ENCODE peak calls at places on chromosomes 12 and 14, in four cellular contexts. One of them, this sample, is unnamed.

GRCh38 chr12:22459872-22460490 is 84.4 kb downstream of the C2CD5 start:
- DNase-seq in substantia nigra: no peak
- DNase-seq in left colon: no peak
- DNase-seq in ureter: no peak
- DNase-seq in this sample: no peak

GRCh38 chr12:114697741-114698565 is 14.0 kb upstream of the TBX3 start:
- DNase-seq in substantia nigra: no peak
- DNase-seq in left colon: no peak
- DNase-seq in ureter: peak
- DNase-seq in this sample: no peak

GRCh38 chr14:65237956-65238355 is 135.6 kb upstream of the MAX start:
- DNase-seq in substantia nigra: no peak
- DNase-seq in left colon: no peak
- DNase-seq in ureter: no peak
- DNase-seq in this sample: no peak

GRCh38 chr12:57750561-57751431 is 1.3 kb downstream of the CDK4 start:
- DNase-seq in left colon: no peak
- DNase-seq in substantia nigra: no peak
- DNase-seq in ureter: no peak
- DNase-seq in this sample: no peak

GRCh38 chr12:12461281-12461922 is 101.3 kb downstream of the DUSP16 start:
- DNase-seq in ureter: no peak
- DNase-seq in left colon: no peak
- DNase-seq in substantia nigra: no peak
- DNase-seq in this sample: no peak

GRCh38 chr14:57847096-57847495 is 18.8 kb downstream of the SLC35F4 start:
- DNase-seq in left colon: no peak
- DNase-seq in ureter: no peak
- DNase-seq in substantia nigra: no peak
- DNase-seq in this sample: no peak

GRCh38 chr14:29858299-29858698 is 69.3 kb downstream of the PRKD1 start:
- DNase-seq in left colon: no peak
- DNase-seq in ureter: no peak
- DNase-seq in substantia nigra: no peak
- DNase-seq in this sample: no peak

GRCh38 chr12:27969011-27969900 is 3.3 kb downstream of the PTHLH start:
- DNase-seq in substantia nigra: no peak
- DNase-seq in ureter: no peak
- DNase-seq in left colon: no peak
- DNase-seq in this sample: no peak

GRCh38 chr14:22955702-22956575 is 951 bp downstream of the HAUS4 start:
- DNase-seq in left colon: peak
- DNase-seq in substantia nigra: no peak
- DNase-seq in ureter: no peak
- DNase-seq in this sample: no peak

GRCh38 chr14:42884100-42884499 is 1277.4 kb downstream of the LRFN5 start:
- DNase-seq in substantia nigra: no peak
- DNase-seq in left colon: no peak
- DNase-seq in ureter: no peak
- DNase-seq in this sample: no peak

GRCh38 chr12:6843118-6843902 is 2.6 kb downstream of the GNB3 start:
- DNase-seq in substantia nigra: no peak
- DNase-seq in left colon: no peak
- DNase-seq in ureter: no peak
- DNase-seq in this sample: no peak

GRCh38 chr12:47944685-47945340 is 18.6 kb upstream of the TMEM106C start:
- DNase-seq in ureter: no peak
- DNase-seq in substantia nigra: no peak
- DNase-seq in left colon: no peak
- DNase-seq in this sample: no peak

GRCh38 chr12:701896-702539 is 38.8 kb upstream of the NINJ2 start:
- DNase-seq in ureter: no peak
- DNase-seq in left colon: no peak
- DNase-seq in substantia nigra: peak
- DNase-seq in this sample: no peak

GRCh38 chr12:108369736-108370396 is 30.8 kb upstream of the CMKLR1 start:
- DNase-seq in ureter: no peak
- DNase-seq in substantia nigra: no peak
- DNase-seq in left colon: no peak
- DNase-seq in this sample: no peak

GRCh38 chr12:59069481-59069880 is 149.2 kb upstream of the LRIG3 start:
- DNase-seq in ureter: no peak
- DNase-seq in left colon: no peak
- DNase-seq in substantia nigra: no peak
- DNase-seq in this sample: no peak

GRCh38 chr12:99985631-99986030 is 895 bp upstream of the ANKS1B start:
- DNase-seq in ureter: no peak
- DNase-seq in substantia nigra: no peak
- DNase-seq in left colon: no peak
- DNase-seq in this sample: no peak

GRCh38 chr14:100504372-100505078 is 82.7 kb downstream of the BEGAIN start:
- DNase-seq in substantia nigra: no peak
- DNase-seq in ureter: no peak
- DNase-seq in left colon: no peak
- DNase-seq in this sample: no peak

This sample was measured in cortex of kidney.